ENCODE peak calls at places on chromosomes 6 and 20, in four cellular contexts. P is HCT116, S is mesendoderm, J is GM23248. B is an unnamed sample.

GRCh38 chr20:40678286-40678835 is 10.7 kb downstream of the MAFB start:
- DNase-seq in P (no peak), S (no peak), J (no peak), B (no peak)

GRCh38 chr6:143111443-143111842 is 50.8 kb downstream of the AIG1 start:
- DNase-seq in P (no peak), S (no peak), J (no peak), B (no peak)

GRCh38 chr20:62122659-62123449 is 579 bp downstream of the LSM14B start:
- DNase-seq in P (no peak), S (no peak), J (peak), B (peak)

GRCh38 chr6:24385536-24386269 is 17.0 kb upstream of the MRS2 start:
- DNase-seq in P (no peak), S (no peak), J (no peak), B (no peak)

GRCh38 chr6:16420715-16421461 is 182.5 kb downstream of the GMPR start:
- DNase-seq in P (no peak), S (no peak), J (peak), B (peak)

GRCh38 chr6:111423055-111423633 is 59.9 kb downstream of the REV3L start:
- DNase-seq in P (no peak), S (no peak), J (peak), B (no peak)

GRCh38 chr20:38337561-38338140 is 8.6 kb upstream of the LBP start:
- DNase-seq in P (peak), S (peak), J (peak), B (no peak)

GRCh38 chr6:11241793-11242201 is 9.3 kb upstream of the NEDD9 start:
- DNase-seq in P (no peak), S (peak), J (peak), B (no peak)

GRCh38 chr6:84762220-84762940 is 2.0 kb downstream of the TBX18 start:
- DNase-seq in P (no peak), S (peak), J (peak), B (peak)
- H3K4me3 ChIP-seq in P (peak), S (no peak), J (peak), B (peak)

DNA sequence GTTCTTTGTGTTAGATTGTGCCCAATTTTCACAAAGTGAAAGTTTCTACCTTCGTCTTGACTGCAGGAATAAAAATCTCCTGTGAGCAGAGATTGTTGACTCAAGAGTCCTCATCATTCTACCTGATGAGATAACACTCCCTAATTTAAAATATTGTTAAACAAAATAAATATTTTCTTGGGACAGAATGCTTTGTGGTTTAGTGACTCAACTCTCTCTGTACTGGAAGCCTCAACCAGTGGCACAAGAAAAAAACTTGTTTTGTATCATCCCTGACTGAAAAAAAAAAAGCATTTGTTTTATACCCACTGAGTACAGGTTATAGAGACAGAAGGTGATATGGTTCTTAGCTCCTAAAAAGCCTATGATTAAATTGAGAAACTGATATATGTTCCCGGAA is 78.9 kb downstream of the CRYBG1 start:
- DNase-seq in P (no peak), S (no peak), J (peak), B (no peak)
- H3K4me3 ChIP-seq in P (no peak), S (no peak), J (no peak), B (no peak)

DNA sequence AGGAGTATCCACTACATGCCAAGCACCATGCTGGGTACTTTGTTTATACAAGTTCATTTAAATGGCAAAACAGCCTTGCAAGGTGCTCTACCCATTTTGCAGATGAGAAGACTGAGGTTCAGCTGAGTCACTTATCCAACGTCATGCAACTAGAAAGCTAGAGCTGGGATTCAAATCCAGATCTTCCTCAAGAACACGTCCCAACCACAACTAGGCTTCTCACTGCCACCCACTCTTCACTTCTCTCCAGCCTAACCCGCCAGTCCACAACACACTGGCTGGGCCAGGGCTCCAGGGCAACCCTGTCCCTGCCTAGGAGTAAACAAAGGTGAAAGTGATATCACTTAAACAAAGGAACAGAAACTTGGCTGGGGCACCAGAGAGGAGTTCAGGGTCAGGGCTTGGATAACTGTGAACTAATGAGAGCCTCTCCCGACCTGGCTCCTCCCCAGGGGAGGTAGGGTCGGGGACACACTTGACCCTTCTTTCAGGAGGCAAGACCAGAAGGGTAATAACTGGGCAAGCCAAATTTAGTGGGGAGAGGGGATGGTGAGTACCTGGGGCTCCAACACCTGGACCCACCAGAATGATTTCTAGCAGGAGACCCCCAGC is 7.9 kb downstream of the SDC4 start:
- DNase-seq in P (no peak), S (peak), J (no peak), B (no peak)
- H3K4me3 ChIP-seq in P (no peak), S (no peak), J (no peak), B (no peak)

GRCh38 chr6:33390173-33390572 is 1.4 kb upstream of the KIFC1 start:
- DNase-seq in P (no peak), S (no peak), J (no peak), B (no peak)

GRCh38 chr6:33391278-33392167 is at the start of gene KIFC1:
- DNase-seq in P (peak), S (peak), J (peak), B (peak)

GRCh38 chr6:33390767-33391277 is 801 bp upstream of the KIFC1 start:
- DNase-seq in P (no peak), S (no peak), J (no peak), B (no peak)

GRCh38 chr6:33392168-33392947 is 735 bp downstream of the KIFC1 start:
- DNase-seq in P (no peak), S (peak), J (no peak), B (no peak)

GRCh38 chr6:33392979-33393378 is 1.4 kb downstream of the KIFC1 start:
- DNase-seq in P (no peak), S (no peak), J (no peak), B (no peak)
- H3K4me3 ChIP-seq in P (peak), S (peak), J (peak), B (peak)

GRCh38 chr6:129857838-129858237 is 3.3 kb downstream of the TMEM244 start:
- DNase-seq in P (no peak), S (no peak), J (no peak), B (no peak)
- H3K4me3 ChIP-seq in P (no peak), S (no peak), J (no peak), B (no peak)

DNA sequence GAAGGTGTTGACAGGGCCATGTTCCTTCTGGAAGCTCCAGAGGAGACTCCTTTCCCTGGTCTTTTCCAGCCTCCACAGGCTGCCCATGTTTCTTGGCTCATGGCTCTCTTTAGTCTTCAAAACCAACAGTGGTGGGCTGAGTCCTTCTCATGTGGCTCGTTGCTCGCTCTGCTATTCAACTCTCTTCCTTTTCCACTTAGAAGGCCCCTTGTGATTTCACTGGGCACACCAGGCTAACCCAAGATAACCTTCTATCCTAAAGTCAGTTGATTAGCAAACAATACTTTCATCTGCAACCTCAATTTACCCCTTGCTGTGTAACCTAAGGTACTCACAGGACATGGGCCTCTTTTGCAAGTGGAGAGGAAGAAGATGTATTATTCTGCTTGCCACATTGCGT is 79.6 kb downstream of the UTRN start:
- DNase-seq in P (no peak), S (peak), J (no peak), B (no peak)
- H3K4me3 ChIP-seq in P (no peak), S (no peak), J (no peak), B (no peak)

DNA sequence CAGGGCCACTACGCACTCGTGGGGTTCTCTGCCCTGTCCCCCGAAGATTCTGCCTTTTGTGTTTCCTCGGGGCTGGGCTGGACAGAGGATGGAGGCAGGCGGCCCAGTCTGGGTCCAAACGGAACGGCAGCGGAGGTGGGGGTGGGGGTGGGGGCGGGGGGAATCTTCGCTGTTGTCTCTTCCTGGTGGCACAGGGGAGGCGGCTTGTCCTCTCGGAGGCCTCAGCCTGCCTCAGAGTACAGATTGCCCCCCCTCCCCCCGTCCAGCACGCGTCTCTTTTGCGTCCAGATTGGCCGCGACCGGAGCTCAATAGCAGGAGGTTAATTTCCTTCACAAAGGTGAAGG is 1.4 kb upstream of the INSM1 start:
- DNase-seq in P (no peak), S (no peak), J (no peak), B (no peak)
- H3K4me3 ChIP-seq in P (no peak), S (no peak), J (no peak), B (no peak)

GRCh38 chr6:105135907-105136432 is 43.8 kb downstream of the POPDC3 start:
- DNase-seq in P (no peak), S (peak), J (peak), B (no peak)

GRCh38 chr6:105138141-105138540 is 41.7 kb downstream of the POPDC3 start:
- DNase-seq in P (no peak), S (no peak), J (no peak), B (no peak)

GRCh38 chr6:105135056-105135455 is 44.8 kb downstream of the POPDC3 start:
- DNase-seq in P (no peak), S (peak), J (peak), B (no peak)

GRCh38 chr6:105136433-105137350 is 43.1 kb downstream of the POPDC3 start:
- DNase-seq in P (no peak), S (peak), J (peak), B (peak)

GRCh38 chr6:105137388-105137787 is 42.4 kb downstream of the POPDC3 start:
- DNase-seq in P (no peak), S (no peak), J (peak), B (peak)
- H3K4me3 ChIP-seq in P (peak), S (peak), J (peak), B (peak)

GRCh38 chr20:23147964-23148720 is 62.0 kb upstream of the CD93 start:
- DNase-seq in P (peak), S (no peak), J (peak), B (peak)
- H3K4me3 ChIP-seq in P (peak), S (no peak), J (peak), B (no peak)

GRCh38 chr20:36860811-36861624 is 14.9 kb upstream of the TLDC2 start:
- DNase-seq in P (no peak), S (no peak), J (no peak), B (no peak)
- H3K4me3 ChIP-seq in P (peak), S (no peak), J (peak), B (peak)

B was measured in MG63.